ENCODE peak calls at places on chromosomes 3 and 15, in seven cellular contexts. S, O, E, U, N, B and P are unnamed samples.

GRCh38 chr3:130976706-130977105 is 49.9 kb downstream of the ASTE1 start:
- DNase-seq in S (no peak), O (no peak), E (no peak), U (no peak), N (no peak), B (no peak), P (no peak)

GRCh38 chr3:150520408-150520807 is 25.9 kb downstream of the SERP1 start:
- DNase-seq in S (no peak), O (no peak), E (no peak), U (no peak), N (no peak), B (no peak), P (no peak)

GRCh38 chr3:183438749-183439148 is 10.3 kb upstream of the MCF2L2 start:
- DNase-seq in S (no peak), O (no peak), E (no peak), U (no peak), N (no peak), B (peak; percentile 85), P (no peak)

GRCh38 chr15:28876131-28876844 is 9.5 kb upstream of the APBA2 start:
- DNase-seq in S (no peak), O (no peak), E (no peak), U (no peak), N (no peak), B (no peak), P (no peak)

GRCh38 chr3:129482721-129483120 is 42.7 kb downstream of the IFT122 start:
- DNase-seq in S (no peak), O (no peak), E (no peak), U (no peak), N (no peak), B (no peak), P (no peak)

GRCh38 chr3:178705925-178706324 is 169.7 kb downstream of the KCNMB2 start:
- DNase-seq in S (no peak), O (no peak), E (no peak), U (no peak), N (no peak), B (no peak), P (no peak)

GRCh38 chr3:141065841-141066592 is 14.9 kb downstream of the SPSB4 start:
- DNase-seq in S (no peak), O (no peak), E (no peak), U (no peak), N (no peak), B (no peak), P (no peak)

GRCh38 chr15:82986442-82986780 is 401 bp downstream of the RAMAC start:
- DNase-seq in S (no peak), O (no peak), E (no peak), U (no peak), N (no peak), B (no peak), P (no peak)

GRCh38 chr3:127337911-127338531 is 50.2 kb upstream of the PRR20G start:
- DNase-seq in S (no peak), O (no peak), E (no peak), U (no peak), N (no peak), B (no peak), P (no peak)

DNA sequence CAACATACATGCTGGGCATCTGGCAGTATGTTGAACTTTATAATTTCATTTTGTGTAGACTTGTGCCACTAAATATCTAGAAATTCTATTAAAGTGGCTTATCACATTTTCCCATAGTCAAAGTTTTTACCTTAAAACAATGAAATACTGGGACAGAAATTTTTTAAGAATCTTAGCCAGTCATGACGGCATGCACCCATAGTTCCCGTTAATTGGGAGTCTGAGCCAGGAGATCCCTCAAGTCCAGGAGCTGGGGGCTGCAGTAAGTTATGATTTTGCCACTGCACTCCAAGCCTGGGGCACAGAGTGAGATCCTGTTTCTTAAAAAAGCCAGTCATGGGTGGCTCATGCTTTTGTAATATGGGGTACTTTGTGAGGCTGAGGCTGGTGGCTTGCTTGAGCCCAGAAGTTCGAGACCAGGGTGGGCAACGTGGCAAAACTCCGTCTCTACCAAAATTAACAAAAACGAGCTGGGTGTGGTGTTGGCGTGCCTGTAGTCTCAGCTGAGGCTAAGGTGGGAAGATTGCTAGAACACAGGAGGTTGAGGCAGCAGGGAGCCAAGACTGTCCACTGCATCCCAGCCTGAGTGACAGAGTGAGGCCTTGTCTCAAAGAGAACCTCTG is 3.1 kb downstream of the RPSA start:
- DNase-seq in S (no peak), O (no peak), E (no peak), U (no peak), N (no peak), B (no peak), P (no peak)
- H3K4me3 ChIP-seq in S (peak overlapping the region; percentile 5), O (peak overlapping the region; percentile 0), E (no peak overlapping the region), U (no peak overlapping the region), N (no peak overlapping the region), B (no peak overlapping the region), P (peak overlapping the region; percentile 23)

DNA sequence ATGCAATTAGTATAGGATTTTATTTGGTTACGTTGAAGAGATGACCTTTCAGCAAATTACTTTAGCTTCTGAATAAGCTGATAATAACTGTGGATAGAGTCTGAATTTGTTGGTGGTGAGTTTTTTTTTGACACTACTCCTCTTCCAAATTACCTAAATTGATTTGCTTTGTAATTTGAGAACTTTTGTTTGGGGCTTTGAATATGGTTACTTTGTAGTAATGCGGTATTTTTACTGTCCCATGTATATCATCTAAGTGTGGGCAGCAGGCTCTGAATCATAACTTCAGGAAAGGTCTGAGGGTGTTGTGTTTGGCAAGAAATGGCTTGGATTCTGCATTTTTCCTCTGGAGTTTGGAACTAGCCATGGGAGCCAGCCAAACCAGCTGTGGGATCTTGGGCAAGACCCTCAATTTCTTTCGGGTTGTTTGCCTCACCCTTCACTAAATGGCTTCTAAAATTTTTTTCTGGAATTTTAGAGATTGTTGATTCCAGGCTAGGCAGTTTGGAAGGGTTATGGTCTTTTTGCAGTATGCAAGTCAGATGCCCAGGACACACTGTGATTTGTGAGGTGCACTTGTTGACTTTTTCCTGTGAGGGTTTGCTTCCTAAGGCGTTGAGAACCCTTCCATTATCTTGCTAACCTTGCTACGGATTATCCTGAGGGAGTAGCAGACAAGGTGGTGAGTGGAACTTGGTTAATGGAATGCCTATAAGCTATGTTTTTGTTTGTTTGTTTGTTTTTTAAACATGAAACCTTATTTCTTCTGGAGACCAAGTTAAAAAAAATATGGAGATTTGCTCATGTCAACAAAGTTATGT is 10.4 kb downstream of the PTPRG start:
- DNase-seq in S (no peak), O (no peak), E (peak; percentile 36), U (no peak), N (no peak), B (no peak), P (no peak)
- H3K4me3 ChIP-seq in S (no peak overlapping the region), O (no peak overlapping the region), E (no peak overlapping the region), U (no peak overlapping the region), N (no peak overlapping the region), B (no peak overlapping the region), P (no peak overlapping the region)

GRCh38 chr3:65550137-65550536 is 488.6 kb downstream of the MAGI1 start:
- DNase-seq in S (no peak), O (no peak), E (no peak), U (no peak), N (no peak), B (no peak), P (no peak)

GRCh38 chr3:65551945-65552344 is 486.8 kb downstream of the MAGI1 start:
- DNase-seq in S (no peak), O (no peak), E (no peak), U (no peak), N (no peak), B (no peak), P (no peak)

GRCh38 chr3:65545429-65545828 is 493.3 kb downstream of the MAGI1 start:
- DNase-seq in S (no peak), O (no peak), E (no peak), U (no peak), N (no peak), B (no peak), P (no peak)

GRCh38 chr3:65549626-65549959 is 489.1 kb downstream of the MAGI1 start:
- DNase-seq in S (no peak), O (no peak), E (no peak), U (no peak), N (no peak), B (no peak), P (no peak)

GRCh38 chr3:65548848-65549625 is 489.7 kb downstream of the MAGI1 start:
- DNase-seq in S (no peak), O (no peak), E (no peak), U (no peak), N (no peak), B (no peak), P (no peak)
- H3K4me3 ChIP-seq in S (no peak overlapping the region), O (no peak overlapping the region), E (peak overlapping the region; percentile 66), U (peak overlapping the region; percentile 78), N (peak overlapping the region; percentile 24), B (peak overlapping the region; percentile 51), P (no peak overlapping the region)

DNA sequence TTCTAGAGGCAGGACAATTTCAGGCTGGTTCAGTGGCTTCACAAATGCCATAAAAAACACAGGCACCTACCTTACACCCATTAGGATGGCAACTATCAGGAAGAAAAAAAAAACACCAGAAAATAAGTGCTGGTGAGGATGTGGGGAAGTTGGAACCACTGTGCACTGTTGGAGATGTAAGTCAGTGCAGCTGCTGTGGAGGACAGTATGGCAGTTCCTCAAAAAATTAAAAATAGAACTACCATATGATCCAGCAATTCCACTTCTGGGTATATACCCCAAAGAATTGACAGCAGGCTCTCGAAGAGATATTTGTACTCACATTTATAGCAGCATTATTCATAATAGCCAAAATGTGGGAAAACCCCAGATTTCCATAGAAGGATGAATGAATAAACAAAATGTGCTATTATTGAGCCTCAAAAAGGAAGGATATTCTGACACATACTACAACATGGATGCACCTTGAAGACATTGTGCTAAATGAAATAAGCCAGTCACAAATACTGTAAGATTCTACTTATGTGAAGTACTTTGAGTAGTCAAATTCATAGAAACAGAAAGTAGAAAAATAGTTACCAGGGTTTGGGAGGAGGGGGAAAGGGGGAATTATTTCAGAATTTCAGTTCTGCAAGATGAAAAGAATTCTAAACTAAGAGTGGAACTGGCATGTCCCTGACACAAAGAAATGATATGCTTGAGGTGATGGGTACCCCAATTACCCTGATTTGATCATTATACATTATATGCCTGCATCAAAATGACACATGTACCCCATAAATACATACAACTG is 40.9 kb downstream of the NR1D2 start:
- DNase-seq in S (no peak), O (no peak), E (no peak), U (no peak), N (no peak), B (no peak), P (no peak)
- H3K4me3 ChIP-seq in S (no peak overlapping the region), O (no peak overlapping the region), E (no peak overlapping the region), U (no peak overlapping the region), N (no peak overlapping the region), B (no peak overlapping the region), P (no peak overlapping the region)

DNA sequence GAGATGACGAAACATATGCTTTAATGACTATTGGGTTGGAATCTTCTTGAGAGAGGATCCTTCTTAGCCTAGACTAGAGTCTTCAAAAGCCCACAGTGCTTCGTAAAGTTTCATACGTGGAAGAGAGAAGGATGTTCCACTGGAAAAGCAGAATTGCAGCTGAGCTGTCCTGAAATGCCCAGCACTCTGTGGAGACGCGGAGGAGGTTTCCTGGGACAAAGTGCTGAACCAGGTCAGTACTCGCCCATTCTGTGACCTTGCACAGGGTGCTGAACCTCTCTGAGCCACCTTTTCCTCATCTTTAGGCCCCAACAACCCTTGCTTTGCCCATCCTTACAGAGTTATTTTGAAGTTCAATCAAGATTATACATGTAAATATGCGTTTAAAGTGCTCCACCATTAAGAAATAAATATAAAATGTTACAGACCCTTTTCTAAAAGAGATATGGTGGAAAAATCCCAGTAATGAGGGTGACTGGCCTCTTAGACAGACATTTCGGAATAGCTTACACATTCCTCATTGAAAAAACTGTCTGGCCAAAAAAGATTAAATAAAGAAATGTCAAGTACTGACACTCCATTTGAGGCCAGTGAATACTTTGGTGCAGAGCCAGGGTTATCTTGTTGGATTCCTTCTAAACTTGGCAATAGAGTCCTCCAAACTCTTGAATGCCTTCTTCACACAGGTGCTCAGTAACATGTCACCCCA is 4.2 kb upstream of the MAGEF1 start:
- DNase-seq in S (no peak), O (no peak), E (no peak), U (no peak), N (no peak), B (no peak), P (no peak)
- H3K4me3 ChIP-seq in S (no peak overlapping the region), O (no peak overlapping the region), E (no peak overlapping the region), U (no peak overlapping the region), N (no peak overlapping the region), B (no peak overlapping the region), P (no peak overlapping the region)